ENCODE peak calls at places on chromosomes 11 and 22, in ten cellular contexts. S, Y, B, J, V, M, N, F, G and O are unnamed samples.

GRCh38 chr22:49093192-49093880 is 734.3 kb downstream of the BRD1 start:
- DNase-seq in S (peak; percentile 38), Y (no peak), B (no peak), J (no peak), V (no peak), M (no peak), N (no peak), F (no peak), G (no peak), O (no peak)

GRCh38 chr11:65553301-65554001 is 4.7 kb downstream of the LTBP3 start:
- DNase-seq in S (peak; percentile 88), Y (no peak), B (no peak), J (no peak), V (no peak), M (no peak), N (peak; percentile 85), F (peak; percentile 52), G (no peak), O (no peak)

GRCh38 chr11:121964591-121964990 is 151.4 kb downstream of the BLID start:
- DNase-seq in S (no peak), Y (no peak), B (no peak), J (no peak), V (no peak), M (no peak), N (no peak), F (no peak), G (peak; percentile 15), O (no peak)

GRCh38 chr22:38716827-38717226 is 11.1 kb downstream of the GTPBP1 start:
- DNase-seq in S (no peak), Y (no peak), B (no peak), J (no peak), V (no peak), M (no peak), N (no peak), F (no peak), G (no peak), O (no peak)

GRCh38 chr11:86069408-86070086 is 663 bp upstream of the PICALM start:
- DNase-seq in S (no peak), Y (peak; percentile 75), B (peak; percentile 54), J (peak; percentile 11), V (peak; percentile 46), M (no peak), N (peak; percentile 79), F (peak; percentile 26), G (peak; percentile 98), O (peak; percentile 89)

GRCh38 chr11:76918941-76919386 is 58.2 kb downstream of the ACER3 start:
- DNase-seq in S (no peak), Y (peak; percentile 61), B (peak; percentile 44), J (peak; percentile 28), V (no peak), M (no peak), N (peak; percentile 73), F (peak; percentile 15), G (peak; percentile 73), O (no peak)

GRCh38 chr22:43050995-43051394 is 36.0 kb upstream of the PACSIN2 start:
- DNase-seq in S (no peak), Y (no peak), B (no peak), J (no peak), V (no peak), M (no peak), N (peak; percentile 85), F (no peak), G (no peak), O (no peak)

GRCh38 chr22:41975299-41976069 is 6.2 kb downstream of the SEPTIN3 start:
- DNase-seq in S (no peak), Y (no peak), B (no peak), J (no peak), V (no peak), M (no peak), N (no peak), F (no peak), G (no peak), O (no peak)

GRCh38 chr22:20869234-20869633 is 10.4 kb downstream of the SNAP29 start:
- DNase-seq in S (no peak), Y (no peak), B (no peak), J (no peak), V (no peak), M (no peak), N (no peak), F (no peak), G (no peak), O (no peak)

GRCh38 chr22:20865869-20866445 is 7.2 kb downstream of the SNAP29 start:
- DNase-seq in S (no peak), Y (no peak), B (no peak), J (no peak), V (no peak), M (no peak), N (no peak), F (no peak), G (no peak), O (no peak)

GRCh38 chr22:20866716-20867115 is 7.9 kb downstream of the SNAP29 start:
- DNase-seq in S (no peak), Y (no peak), B (no peak), J (no peak), V (no peak), M (no peak), N (no peak), F (no peak), G (no peak), O (no peak)

GRCh38 chr22:20868225-20868944 is 9.6 kb downstream of the SNAP29 start:
- DNase-seq in S (no peak), Y (no peak), B (no peak), J (no peak), V (no peak), M (no peak), N (no peak), F (no peak), G (no peak), O (no peak)

DNA sequence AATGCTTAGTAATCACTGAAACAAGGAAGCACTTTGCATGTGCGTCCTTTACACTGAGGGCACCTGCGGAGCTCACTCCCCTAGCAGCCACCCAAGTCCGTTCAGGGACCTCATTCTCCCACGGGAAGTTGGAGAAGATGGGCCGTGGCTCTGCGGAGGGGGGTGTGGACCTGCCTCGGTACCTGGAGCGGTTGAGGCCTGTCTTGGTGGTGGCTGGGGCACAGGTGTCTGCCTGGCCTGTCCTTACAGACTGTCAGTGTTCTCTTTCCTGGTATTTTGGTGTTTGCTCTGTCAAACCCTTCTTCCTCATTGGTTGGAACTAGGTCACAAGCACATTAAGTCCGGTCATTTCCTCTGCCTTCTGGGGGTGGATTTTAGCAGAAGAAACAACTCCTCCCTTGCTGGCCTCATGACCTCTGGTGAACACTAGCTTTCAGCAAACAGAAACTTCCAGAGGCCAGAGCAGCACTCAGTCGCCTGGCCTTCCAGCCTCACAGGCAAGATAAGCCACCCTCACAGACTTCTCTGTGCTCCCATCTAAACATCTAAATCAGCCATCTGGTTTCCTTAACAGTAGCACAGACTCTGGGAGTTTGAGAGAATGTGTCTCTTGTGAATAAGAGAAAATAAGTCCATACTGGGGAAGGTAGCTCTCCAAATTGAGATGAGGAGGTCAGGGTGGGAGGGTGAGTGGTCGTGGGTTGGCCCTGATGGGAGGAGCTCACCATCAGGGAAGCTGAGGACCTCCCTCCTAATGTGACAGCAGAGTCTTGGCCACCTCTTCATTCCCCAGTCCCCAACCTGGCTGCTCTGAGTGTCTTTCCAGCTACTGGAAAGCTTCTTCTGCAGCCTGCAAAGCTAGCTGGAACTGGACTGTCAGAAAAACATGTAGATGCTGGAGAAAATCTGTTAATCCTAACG is 8.6 kb downstream of the SNAP29 start:
- DNase-seq in S (no peak), Y (no peak), B (no peak), J (no peak), V (no peak), M (no peak), N (no peak), F (peak; percentile 51), G (peak; percentile 49), O (no peak)
- TF ChIP-seq POLR2AphosphoS5 in S (peak; percentile 79), Y (no peak), B (no peak), J (peak; percentile 61), V (no peak), M (no peak), N (no peak), F (no peak), G (no peak), O (peak; percentile 89)

DNA sequence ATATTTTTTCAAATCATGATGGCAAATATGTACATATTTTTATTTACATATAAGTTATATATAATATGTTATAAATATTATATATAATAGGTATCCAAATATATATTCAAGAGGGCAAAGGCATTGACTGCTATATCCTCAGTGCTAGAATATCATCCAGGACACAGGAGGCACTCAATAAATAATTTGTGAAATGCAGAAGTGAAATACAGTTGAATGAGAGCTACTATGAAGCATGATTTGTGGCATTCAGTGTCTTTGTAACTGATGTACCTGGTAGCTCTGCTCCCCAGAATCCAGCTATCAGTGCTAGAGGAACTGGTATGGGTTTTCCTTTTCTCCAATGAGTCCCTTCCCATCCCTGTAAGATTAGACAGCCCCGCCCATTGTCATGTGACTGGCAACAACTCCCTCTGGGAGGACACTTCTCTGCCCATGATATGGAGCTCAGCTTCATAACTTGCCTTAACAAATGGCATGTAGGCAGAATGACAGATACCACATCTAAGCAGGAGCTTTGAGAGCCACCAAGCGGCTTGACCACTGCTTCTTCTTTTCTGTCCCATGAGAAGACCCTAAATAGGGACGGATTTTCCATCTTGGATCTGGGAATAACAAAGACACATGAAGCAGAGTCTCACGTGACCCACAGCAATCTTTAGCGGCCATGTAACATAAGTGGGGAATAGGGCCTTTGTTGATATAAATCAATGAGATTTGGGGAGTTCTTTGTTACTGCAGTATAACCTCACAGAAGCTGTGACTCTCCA is 10.2 kb upstream of the CD82 start:
- DNase-seq in S (no peak), Y (no peak), B (no peak), J (no peak), V (no peak), M (no peak), N (no peak), F (no peak), G (no peak), O (no peak)
- TF ChIP-seq POLR2AphosphoS5 in S (no peak), Y (no peak), B (no peak), J (no peak), V (no peak), M (no peak), N (no peak), F (no peak), G (no peak), O (no peak)

GRCh38 chr22:36226189-36226588 is 13.1 kb downstream of the APOL2 start:
- DNase-seq in S (no peak), Y (no peak), B (no peak), J (no peak), V (no peak), M (no peak), N (no peak), F (no peak), G (no peak), O (no peak)

GRCh38 chr22:36224245-36224644 is 15.1 kb downstream of the APOL2 start:
- DNase-seq in S (no peak), Y (no peak), B (no peak), J (no peak), V (no peak), M (no peak), N (no peak), F (no peak), G (no peak), O (peak; percentile 58)

GRCh38 chr22:36227806-36228205 is 11.5 kb downstream of the APOL2 start:
- DNase-seq in S (no peak), Y (no peak), B (no peak), J (no peak), V (no peak), M (no peak), N (no peak), F (no peak), G (no peak), O (no peak)

GRCh38 chr22:36225333-36225922 is 13.9 kb downstream of the APOL2 start:
- DNase-seq in S (no peak), Y (no peak), B (no peak), J (no peak), V (no peak), M (no peak), N (no peak), F (no peak), G (no peak), O (no peak)

DNA sequence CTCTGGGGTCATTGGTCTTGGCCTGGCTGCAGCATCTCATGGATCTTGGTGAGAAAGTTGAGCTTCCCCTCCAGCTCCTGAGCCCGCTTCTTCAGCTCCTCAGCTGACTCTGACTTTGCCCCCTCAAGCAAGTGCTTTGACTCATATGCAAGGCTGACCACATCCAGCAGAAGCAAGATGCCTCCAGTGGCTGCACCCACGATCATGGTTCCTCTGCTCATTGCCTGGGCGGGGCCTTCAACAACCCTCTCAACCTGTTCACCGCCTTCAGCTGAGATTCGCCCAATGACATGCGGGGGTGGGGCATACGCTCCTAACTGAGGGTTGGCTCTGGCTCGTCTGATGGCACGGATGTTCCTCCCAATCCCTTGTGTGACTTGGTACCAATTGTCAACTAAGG is 11.9 kb downstream of the APOL2 start:
- DNase-seq in S (no peak), Y (no peak), B (no peak), J (no peak), V (no peak), M (no peak), N (no peak), F (no peak), G (no peak), O (peak; percentile 87)
- TF ChIP-seq POLR2AphosphoS5 in S (peak; percentile 34), Y (no peak), B (no peak), J (no peak), V (no peak), M (no peak), N (no peak), F (no peak), G (no peak), O (no peak)

GRCh38 chr11:61891331-61892084 is at the start of gene FADS3:
- DNase-seq in S (peak; percentile 94), Y (no peak), B (peak; percentile 68), J (peak; percentile 71), V (peak; percentile 57), M (peak; percentile 73), N (peak; percentile 94), F (peak; percentile 90), G (peak; percentile 81), O (no peak)
- TF ChIP-seq POLR2AphosphoS5 in S (peak; percentile 78), Y (no peak), B (peak; percentile 49), J (no peak), V (no peak), M (no peak), N (peak; percentile 72), F (peak; percentile 26), G (peak; percentile 74), O (no peak)